ENCODE peak calls at places on chromosomes 7 and 10, in four cellular contexts. H, D, R and A are unnamed samples. For H3K4me1, the result is how much of the 10 kb centered on the place peaks cover.

GRCh38 chr7:41404375-41405074 is 298.4 kb downstream of the INHBA start:
- DNase-seq in H (no peak), D (no peak), R (no peak), A (no peak)

GRCh38 chr10:43863859-43864591 is 215.3 kb upstream of the ZNF32 start:
- DNase-seq in H (no peak), D (peak), R (peak), A (no peak)

GRCh38 chr7:46908770-46909169 is 673.1 kb downstream of the TNS3 start:
- DNase-seq in H (no peak), D (peak), R (no peak), A (no peak)

GRCh38 chr10:107771066-107771465 is 606.6 kb upstream of the SORCS1 start:
- DNase-seq in H (no peak), D (no peak), R (no peak), A (no peak)

GRCh38 chr7:42560866-42561265 is 323.9 kb upstream of the GLI3 start:
- DNase-seq in H (no peak), D (no peak), R (no peak), A (no peak)

GRCh38 chr10:87503892-87504291 is 801 bp upstream of the MINPP1 start:
- DNase-seq in H (no peak), D (peak), R (no peak), A (no peak)

GRCh38 chr7:69728299-69728698 is 130.0 kb downstream of the AUTS2 start:
- DNase-seq in H (no peak), D (no peak), R (no peak), A (no peak)

GRCh38 chr7:26993816-26994810 is 101.7 kb downstream of the HOXA1 start:
- DNase-seq in H (no peak), D (peak), R (no peak), A (no peak)

GRCh38 chr7:80460857-80461256 is 51.0 kb downstream of the GNAT3 start:
- DNase-seq in H (no peak), D (no peak), R (no peak), A (no peak)

GRCh38 chr7:1618475-1618874 is 48.6 kb upstream of the PSMG3 start:
- DNase-seq in H (no peak), D (no peak), R (no peak), A (no peak)

GRCh38 chr7:22256702-22257101 is 100.3 kb downstream of the RAPGEF5 start:
- DNase-seq in H (no peak), D (no peak), R (no peak), A (no peak)

GRCh38 chr10:97454330-97455036 is 8.5 kb downstream of the ZDHHC16 start:
- DNase-seq in H (no peak), D (peak), R (no peak), A (no peak)

GRCh38 chr10:20202337-20202736 is 386.1 kb downstream of the PLXDC2 start:
- DNase-seq in H (no peak), D (no peak), R (no peak), A (no peak)

DNA sequence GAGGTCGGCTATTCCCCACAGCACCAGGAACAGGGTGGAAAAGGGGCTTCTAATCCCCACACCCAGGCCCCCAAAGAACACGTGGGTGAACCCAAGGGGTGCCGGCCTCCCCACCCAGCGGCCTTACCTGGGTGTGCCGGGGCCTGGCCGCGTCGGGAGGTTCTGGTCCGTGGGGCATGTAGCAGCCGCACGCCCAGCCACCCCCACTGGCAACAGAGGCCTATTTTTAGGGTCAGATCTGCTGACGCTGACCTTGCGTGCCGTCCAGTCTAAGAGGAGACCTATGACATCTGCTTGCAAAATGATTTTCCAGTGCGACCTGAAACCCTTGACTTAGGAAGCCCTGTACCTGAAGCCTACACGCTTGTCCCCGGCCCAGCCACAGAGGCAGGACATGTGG is 38.0 kb upstream of the SAMD8 start:
- DNase-seq in H (no peak), D (no peak), R (no peak), A (no peak)
- TF ChIP-seq POLR2A in H (no peak), D (no peak), R (no peak), A (no peak)

GRCh38 chr7:30658471-30659074 is 23.7 kb downstream of the CRHR2 start:
- DNase-seq in H (no peak), D (no peak), R (no peak), A (no peak)
- H3K4me1 ChIP-seq in H (under half), D (under half), R (under half), A (under half)

GRCh38 chr10:79347226-79347893 is at the start of gene PPIF:
- DNase-seq in H (peak), D (peak), R (peak), A (peak)
- TF ChIP-seq POLR2A in H (peak), D (peak), R (peak), A (peak)

GRCh38 chr10:125041856-125042506 is 100.1 kb downstream of the ZRANB1 start:
- DNase-seq in H (no peak), D (no peak), R (no peak), A (no peak)
- H3K4me1 ChIP-seq in H (under half), D (under half), R (under half), A (under half)

DNA sequence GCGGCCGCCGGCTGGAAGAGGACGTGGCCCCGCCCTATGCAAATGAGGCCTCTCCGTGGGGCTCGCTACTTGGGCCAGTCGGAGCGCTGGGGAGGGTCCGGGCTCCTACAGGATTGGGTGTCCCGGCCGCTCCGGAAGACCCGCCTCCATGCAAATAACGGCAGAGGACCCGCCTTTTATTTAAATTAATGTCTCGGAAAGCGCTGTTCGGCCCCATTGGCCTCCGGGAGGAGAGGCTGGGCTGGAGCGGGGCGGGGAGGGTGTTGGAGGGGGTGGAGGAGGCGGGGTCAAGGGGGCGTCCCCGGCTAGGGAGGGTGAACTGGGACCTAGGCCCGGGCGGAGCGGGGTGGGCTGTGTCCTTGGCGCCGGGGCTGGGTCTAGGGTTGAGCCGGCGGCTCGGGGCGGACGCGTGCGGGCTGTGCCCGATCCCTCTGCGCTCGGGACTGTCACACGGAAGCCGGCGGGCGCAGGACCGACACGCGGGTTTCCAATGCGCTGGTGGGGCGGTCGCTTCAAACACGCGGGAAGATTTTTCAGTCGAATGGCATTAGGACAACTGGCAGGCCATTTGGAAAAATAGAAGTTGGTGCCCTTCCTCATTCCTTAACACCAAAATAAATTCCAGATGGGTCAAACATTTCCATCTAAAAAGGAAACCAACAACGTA is 344 bp upstream of the POLM start:
- DNase-seq in H (peak), D (peak), R (peak), A (peak)
- TF ChIP-seq POLR2A in H (peak), D (no peak), R (peak), A (peak)

GRCh38 chr10:85918371-85918770 is 448.2 kb downstream of the GRID1 start:
- DNase-seq in H (no peak), D (no peak), R (no peak), A (no peak)
- H3K4me1 ChIP-seq in H (under half), D (under half), R (under half), A (under half)

GRCh38 chr7:55517936-55518689 is 54.2 kb downstream of the VOPP1 start:
- DNase-seq in H (no peak), D (no peak), R (no peak), A (no peak)

GRCh38 chr7:55515569-55516279 is 56.6 kb downstream of the VOPP1 start:
- DNase-seq in H (no peak), D (no peak), R (no peak), A (peak)

GRCh38 chr7:55518836-55519235 is 53.5 kb downstream of the VOPP1 start:
- DNase-seq in H (no peak), D (no peak), R (no peak), A (no peak)

GRCh38 chr7:55516399-55516798 is 55.9 kb downstream of the VOPP1 start:
- DNase-seq in H (no peak), D (no peak), R (no peak), A (no peak)

DNA sequence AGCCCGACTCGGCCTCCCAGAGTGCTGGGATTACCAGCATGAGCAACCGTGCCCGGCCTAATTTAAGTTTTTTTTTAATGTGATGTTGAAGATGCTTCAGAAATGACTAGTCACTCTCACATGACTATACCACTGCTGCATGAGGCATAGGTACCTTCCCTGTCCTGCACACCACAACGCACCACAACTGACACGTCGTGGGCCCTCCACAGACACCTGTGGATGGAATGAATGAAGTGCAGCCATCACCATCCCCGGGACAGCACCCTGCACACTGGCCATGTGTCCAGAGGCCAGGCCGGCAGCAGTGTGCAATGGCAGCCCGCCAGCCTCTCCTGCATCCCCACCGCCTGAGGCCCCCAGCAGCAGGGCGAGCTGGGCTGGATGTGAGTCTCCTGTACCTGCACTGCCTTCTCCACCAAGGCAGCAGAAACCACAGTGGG is 55.1 kb downstream of the VOPP1 start:
- DNase-seq in H (no peak), D (peak), R (no peak), A (no peak)
- TF ChIP-seq POLR2A in H (no peak), D (no peak), R (no peak), A (no peak)